ENCODE peak calls at places on chromosomes 11 and 22, in seven cellular contexts. O, P, Z, X, Q, R and G are unnamed samples. For H3K4me1, the result is how much of the 10 kb centered on the place peaks cover.

GRCh38 chr11:47768090-47768620 is 1.0 kb upstream of the FNBP4 start:
- DNase-seq in Q (peak), O (peak), P (peak), Z (peak), X (peak), R (peak), G (peak)

GRCh38 chr22:27241430-27242110 is 560.0 kb downstream of the MN1 start:
- DNase-seq in Q (peak), Z (no peak), R (peak), P (peak), O (peak), X (no peak), G (peak)

GRCh38 chr11:110473666-110474065 is 43.9 kb downstream of the FDX1 start:
- DNase-seq in Q (no peak), X (no peak), O (no peak), Z (no peak), R (peak), P (no peak), G (no peak)

GRCh38 chr22:39574779-39575551 is 4.4 kb downstream of the CACNA1I start:
- DNase-seq in Z (no peak), O (no peak), R (peak), X (no peak), Q (no peak), P (no peak), G (no peak)

GRCh38 chr22:43847376-43848289 is 14.7 kb downstream of the SULT4A1 start:
- DNase-seq in P (no peak), Q (peak), X (peak), Z (peak), R (no peak), O (no peak), G (peak)

GRCh38 chr22:28951969-28952521 is 68.7 kb downstream of the ZNRF3 start:
- DNase-seq in R (no peak), X (no peak), Z (no peak), P (no peak), Q (peak), O (no peak), G (no peak)

GRCh38 chr22:23023294-23023693 is 47.0 kb upstream of the GNAZ start:
- DNase-seq in X (no peak), Z (no peak), Q (no peak), O (no peak), R (no peak), P (no peak), G (no peak)

GRCh38 chr11:101226617-101227016 is 97.0 kb upstream of the PGR start:
- DNase-seq in Z (no peak), Q (no peak), R (no peak), P (no peak), X (no peak), O (no peak), G (no peak)

GRCh38 chr22:38943181-38943580 is 14.2 kb upstream of the APOBEC3A start:
- DNase-seq in P (no peak), Z (no peak), R (no peak), X (no peak), O (no peak), Q (no peak), G (no peak)

GRCh38 chr22:22903355-22903777 is 15.8 kb downstream of the IGLL5 start:
- DNase-seq in P (no peak), R (no peak), X (no peak), O (no peak), Z (no peak), Q (no peak), G (peak)

GRCh38 chr11:289706-290620 is 1.0 kb downstream of the PGGHG start:
- DNase-seq in R (no peak), Q (peak), P (no peak), O (peak), X (peak), Z (no peak), G (peak)

GRCh38 chr11:95055273-95055897 is 6.2 kb downstream of the KDM4F start:
- DNase-seq in Z (no peak), P (no peak), X (no peak), O (no peak), Q (no peak), R (no peak), G (no peak)

GRCh38 chr22:23012081-23012622 is 58.2 kb upstream of the GNAZ start:
- DNase-seq in Z (no peak), P (no peak), O (no peak), R (no peak), X (no peak), Q (no peak), G (no peak)

GRCh38 chr11:83493918-83494317 is 207.8 kb upstream of the CCDC90B start:
- DNase-seq in R (no peak), Z (no peak), Q (no peak), O (peak), P (no peak), X (no peak), G (no peak)

GRCh38 chr11:105202844-105203548 is 63.4 kb upstream of the CARD18 start:
- DNase-seq in P (no peak), X (no peak), R (no peak), Q (no peak), Z (no peak), O (peak), G (no peak)

GRCh38 chr11:91104237-91104636 is 881.4 kb upstream of the CHORDC1 start:
- DNase-seq in Z (no peak), O (no peak), X (no peak), R (peak), P (no peak), Q (no peak), G (no peak)

GRCh38 chr11:64086263-64086938 is 50.7 kb downstream of the FLRT1 start:
- DNase-seq in Q (peak), X (no peak), Z (peak), O (peak), R (peak), P (no peak), G (no peak)

GRCh38 chr11:119634301-119634700 is 94.7 kb downstream of the NECTIN1 start:
- DNase-seq in Q (no peak), X (no peak), P (no peak), O (no peak), R (no peak), Z (no peak), G (no peak)

GRCh38 chr11:5043385-5043784 is 2.9 kb upstream of the OR52J3 start:
- DNase-seq in Q (no peak), Z (no peak), R (peak), X (no peak), P (no peak), O (no peak), G (no peak)

GRCh38 chr11:45089845-45090499 is 56.5 kb upstream of the PRDM11 start:
- DNase-seq in Q (no peak), O (no peak), Z (no peak), R (peak), X (no peak), P (no peak), G (no peak)

DNA sequence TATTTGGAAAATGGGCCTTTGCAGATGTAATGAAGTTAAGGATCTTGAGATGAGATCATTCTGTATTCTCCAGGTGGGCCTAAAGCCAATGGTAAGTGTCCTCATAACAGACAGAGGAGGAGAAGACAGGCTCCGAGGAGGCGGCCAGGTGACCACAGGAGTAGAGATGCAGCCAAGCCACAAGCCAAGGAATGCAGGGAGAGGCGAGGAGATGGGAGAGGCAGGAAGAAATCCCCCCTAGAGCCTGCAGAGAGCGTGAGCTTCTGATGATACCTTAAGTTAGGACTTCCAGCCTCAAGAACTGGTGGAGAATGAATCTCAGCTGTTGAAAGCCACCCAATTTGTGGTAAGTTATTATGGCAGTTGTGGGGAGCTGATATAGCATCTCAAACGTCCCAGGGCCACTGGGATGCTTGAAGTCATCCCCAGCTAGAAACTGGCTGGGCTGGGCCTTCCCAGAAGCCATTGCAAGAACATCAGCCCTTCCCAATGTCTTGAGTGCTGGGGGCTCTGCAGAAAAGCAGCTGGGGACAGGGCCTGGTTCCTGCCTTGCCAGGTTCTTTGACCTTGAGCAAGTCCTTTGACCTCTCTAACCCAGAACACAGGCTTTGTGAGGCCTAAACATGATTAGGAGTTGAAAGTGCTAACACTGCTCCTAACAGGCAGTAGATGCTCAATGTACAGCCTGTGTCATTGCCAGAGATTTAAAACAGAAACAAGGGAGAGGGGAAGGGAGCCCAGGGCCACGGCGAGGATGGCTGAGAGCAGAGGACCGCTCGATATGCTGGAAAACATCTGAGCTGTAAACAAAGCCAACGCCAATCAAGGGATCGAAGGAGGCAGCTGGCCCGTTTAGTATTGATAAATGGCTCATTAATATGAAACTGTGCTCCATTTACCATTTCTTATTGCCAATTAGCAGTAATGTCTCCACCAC is 632.3 kb downstream of the TBC1D22A start:
- DNase-seq in Z (no peak), O (no peak), X (no peak), P (no peak), R (no peak), Q (no peak), G (peak)
- H3K4me1 ChIP-seq in Z (under half), O (under half), X (under half), P (under half), R (under half), Q (under half), G (under half)

GRCh38 chr11:128685383-128686044 is 8.4 kb upstream of the FLI1 start:
- DNase-seq in P (no peak), R (no peak), Z (no peak), Q (no peak), X (no peak), O (no peak), G (no peak)

GRCh38 chr11:128686045-128686741 is 7.7 kb upstream of the FLI1 start:
- DNase-seq in P (no peak), R (no peak), X (no peak), Z (no peak), O (no peak), Q (no peak), G (no peak)

GRCh38 chr11:128687321-128687720 is 6.6 kb upstream of the FLI1 start:
- DNase-seq in X (peak), O (no peak), P (no peak), Z (no peak), R (peak), Q (no peak), G (peak)

GRCh38 chr11:128686745-128687177 is 7.1 kb upstream of the FLI1 start:
- DNase-seq in R (peak), Q (no peak), P (peak), Z (no peak), O (no peak), X (peak), G (peak)

DNA sequence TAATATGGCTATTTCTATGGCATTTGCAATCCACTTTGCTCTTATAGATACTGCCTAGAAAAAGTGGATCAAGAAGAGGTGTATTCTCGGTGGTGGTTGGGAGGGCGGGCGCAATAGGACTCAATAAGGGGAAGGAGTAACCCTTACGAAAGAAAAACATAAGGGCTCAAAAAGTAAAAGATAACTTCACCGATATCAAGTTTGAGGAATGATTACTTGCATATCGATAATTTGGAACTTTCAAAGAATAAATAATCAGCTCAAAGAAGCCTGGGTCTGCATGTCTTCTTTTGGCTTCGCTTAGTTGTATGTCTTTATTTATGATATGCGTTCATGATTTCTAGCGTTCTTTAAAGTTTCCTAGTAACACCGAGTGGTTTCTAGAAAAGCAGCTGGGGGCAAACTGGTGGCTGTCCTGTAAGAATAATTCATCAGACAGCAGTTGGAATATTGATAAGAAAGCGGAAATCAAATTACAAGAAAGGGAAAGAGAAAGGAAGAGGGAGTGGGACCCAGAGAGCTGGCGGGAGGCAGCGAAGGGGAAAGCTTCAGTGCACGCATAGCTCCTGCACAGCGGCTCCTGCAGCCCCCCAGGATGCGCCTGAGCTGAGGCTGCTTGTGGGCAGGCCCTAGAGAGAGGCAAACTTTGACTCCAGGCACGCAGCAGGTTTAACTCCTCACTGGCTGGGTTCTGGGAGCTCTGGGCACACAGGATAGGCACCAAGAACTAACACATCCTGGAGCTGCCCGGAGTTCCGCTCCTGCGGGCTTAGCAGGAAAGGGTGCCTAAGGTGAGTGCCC is 9.1 kb upstream of the FLI1 start:
- DNase-seq in X (peak), R (no peak), O (no peak), P (no peak), Q (no peak), Z (no peak), G (no peak)
- H3K4me3 ChIP-seq in X (no peak), R (no peak), O (no peak), P (no peak), Q (no peak), Z (peak), G (no peak)

GRCh38 chr11:132717824-132718223 is 814.5 kb downstream of the OPCML start:
- DNase-seq in R (no peak), X (no peak), Q (no peak), P (no peak), Z (no peak), O (no peak), G (no peak)
- H3K4me1 ChIP-seq in R (under half), X (under half), Q (under half), P (under half), Z (under half), O (under half), G (under half)

GRCh38 chr11:66011239-66011784 is 496 bp upstream of the CST6 start:
- DNase-seq in Q (no peak), Z (no peak), O (no peak), P (no peak), X (no peak), R (peak), G (no peak)
- H3K4me3 ChIP-seq in Q (no peak), Z (peak), O (no peak), P (no peak), X (no peak), R (no peak), G (no peak)

GRCh38 chr11:19511413-19512183 is 201.0 kb upstream of the NAV2 start:
- DNase-seq in X (peak), R (no peak), Z (peak), O (no peak), Q (peak), P (no peak), G (peak)

GRCh38 chr11:19512621-19513020 is 200.0 kb upstream of the NAV2 start:
- DNase-seq in X (no peak), O (no peak), Z (no peak), Q (no peak), R (peak), P (no peak), G (no peak)

GRCh38 chr11:19513253-19513652 is 199.4 kb upstream of the NAV2 start:
- DNase-seq in Q (no peak), R (no peak), X (no peak), Z (no peak), P (no peak), O (no peak), G (no peak)

GRCh38 chr11:19510468-19510867 is 202.2 kb upstream of the NAV2 start:
- DNase-seq in Q (no peak), P (no peak), R (no peak), Z (no peak), X (peak), O (no peak), G (no peak)

GRCh38 chr11:19511066-19511412 is 201.6 kb upstream of the NAV2 start:
- DNase-seq in R (no peak), Q (no peak), O (no peak), P (no peak), Z (no peak), X (no peak), G (no peak)
- H3K4me1 ChIP-seq in R (under half), Q (under half), O (under half), P (under half), Z (under half), X (under half), G (under half)

GRCh38 chr11:65873280-65874156 is 918 bp upstream of the EFEMP2 start:
- DNase-seq in R (peak), Q (peak), Z (peak), O (peak), X (peak), P (peak), G (peak)

GRCh38 chr11:65872555-65873279 is at the start of gene EFEMP2:
- DNase-seq in O (no peak), P (peak), Z (no peak), X (no peak), Q (peak), R (peak), G (peak)

GRCh38 chr11:65870706-65871681 is 1.6 kb downstream of the EFEMP2 start:
- DNase-seq in O (no peak), Z (no peak), R (no peak), X (peak), Q (no peak), P (no peak), G (no peak)

GRCh38 chr11:65870307-65870658 is 2.3 kb downstream of the EFEMP2 start:
- DNase-seq in O (no peak), X (peak), Z (no peak), R (no peak), P (no peak), Q (no peak), G (no peak)

DNA sequence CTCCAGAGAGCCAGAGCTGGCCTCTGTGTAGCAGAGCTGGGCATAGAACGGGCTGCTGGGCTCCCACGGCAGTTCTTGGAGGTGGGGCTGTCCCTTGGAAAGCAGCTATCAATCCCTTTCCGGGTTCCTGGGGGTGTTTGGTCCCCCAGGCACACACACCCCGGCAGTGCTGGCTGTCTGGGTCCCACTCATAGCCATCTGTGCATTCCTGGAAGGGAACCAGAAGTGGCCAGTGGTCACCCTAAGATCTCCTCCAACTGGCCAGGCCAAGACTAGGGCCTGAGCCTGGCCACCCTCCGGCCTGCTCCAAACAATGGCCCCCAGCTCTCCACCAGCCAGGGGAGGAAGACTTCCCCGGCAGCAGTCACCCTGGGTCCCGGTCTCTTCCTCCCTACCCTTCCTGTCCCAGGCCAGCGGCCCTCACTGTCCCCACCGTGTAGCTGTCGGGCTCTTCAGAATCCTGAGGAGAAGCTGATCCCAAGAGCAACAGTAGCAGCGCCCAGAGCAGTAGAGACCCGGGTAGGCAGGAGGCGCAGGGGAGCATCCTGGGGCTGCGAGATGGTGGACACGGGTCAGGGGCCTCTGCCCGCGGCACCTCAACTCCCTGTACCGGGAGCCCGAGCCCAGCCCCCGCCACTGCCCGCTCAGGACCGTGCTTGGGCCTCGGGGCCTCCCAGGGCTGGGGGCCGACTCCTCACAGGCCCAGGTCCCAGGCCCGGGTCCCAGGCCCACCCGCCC is 620 bp downstream of the EFEMP2 start:
- DNase-seq in Q (peak), Z (no peak), O (no peak), R (peak), P (peak), X (peak), G (peak)
- H3K4me3 ChIP-seq in Q (peak), Z (peak), O (peak), R (peak), P (peak), X (peak), G (peak)

GRCh38 chr11:1756791-1757771 is 6.6 kb downstream of the CTSD start:
- DNase-seq in R (no peak), O (no peak), Z (no peak), X (peak), Q (no peak), P (no peak), G (peak)
- H3K4me1 ChIP-seq in R (under half), O (under half), Z (half or more), X (under half), Q (under half), P (under half), G (under half)